ENCODE peak calls at places on chromosomes 2 and 18, in six cellular contexts. H is H9, T is endothelial cell of umbilical vein, J is heart left ventricle, Y is tibial nerve, Z is IMR-90. U is an unnamed sample.

GRCh38 chr2:238380785-238381184 is 45.9 kb upstream of the ASB1 start:
- DNase-seq in H (no peak), T (peak; percentile 8), J (no peak), Y (no peak), Z (peak; percentile 74), U (no peak)

GRCh38 chr2:176002684-176003225 is 688 bp upstream of the LNPK start:
- DNase-seq in H (no peak), T (no peak), J (peak; percentile 36), Y (no peak), Z (peak; percentile 27), U (no peak)

GRCh38 chr18:13539843-13540535 is 186.4 kb downstream of the FAM210A start:
- DNase-seq in H (no peak), T (peak; percentile 5), J (no peak), Y (no peak), Z (no peak), U (no peak)

GRCh38 chr2:231300020-231300721 is 95.3 kb upstream of the B3GNT7 start:
- DNase-seq in H (no peak), T (peak; percentile 87), J (no peak), Y (no peak), Z (no peak), U (no peak)

GRCh38 chr2:84971799-84972790 is 1.1 kb downstream of the KCMF1 start:
- DNase-seq in H (no peak), T (peak; percentile 48), J (peak; percentile 57), Y (no peak), Z (peak; percentile 42), U (peak; percentile 82)

GRCh38 chr2:173881466-173881865 is 83.7 kb downstream of the SP3 start:
- DNase-seq in H (no peak), T (peak; percentile 49), J (no peak), Y (no peak), Z (peak; percentile 7), U (no peak)

GRCh38 chr18:76212958-76213357 is 282.1 kb downstream of the ZNF516 start:
- DNase-seq in H (no peak), T (no peak), J (no peak), Y (no peak), Z (no peak), U (no peak)

GRCh38 chr18:69985239-69985638 is 37.6 kb upstream of the CD226 start:
- DNase-seq in H (peak; percentile 57), T (no peak), J (no peak), Y (no peak), Z (no peak), U (no peak)

GRCh38 chr2:38620282-38620977 is 17.7 kb upstream of the HNRNPLL start:
- DNase-seq in H (no peak), T (peak; percentile 74), J (no peak), Y (no peak), Z (peak; percentile 76), U (no peak)

GRCh38 chr2:8454797-8455196 is 227.1 kb upstream of the ID2 start:
- DNase-seq in H (no peak), T (no peak), J (no peak), Y (no peak), Z (no peak), U (no peak)

GRCh38 chr2:172101707-172102158 is 967 bp downstream of the DLX2 start:
- DNase-seq in H (no peak), T (no peak), J (no peak), Y (no peak), Z (no peak), U (no peak)

GRCh38 chr2:45904931-45905642 is 253.6 kb downstream of the PRKCE start:
- DNase-seq in H (no peak), T (no peak), J (no peak), Y (no peak), Z (no peak), U (no peak)

GRCh38 chr2:241774419-241775222 is 2.0 kb upstream of the GAL3ST2 start:
- DNase-seq in H (peak; percentile 28), T (no peak), J (no peak), Y (no peak), Z (peak; percentile 79), U (no peak)

GRCh38 chr2:180061085-180061484 is 54.0 kb upstream of the CWC22 start:
- DNase-seq in H (no peak), T (no peak), J (no peak), Y (no peak), Z (no peak), U (no peak)

GRCh38 chr2:43340066-43340465 is 113.7 kb upstream of the ZFP36L2 start:
- DNase-seq in H (no peak), T (peak; percentile 59), J (no peak), Y (no peak), Z (peak; percentile 78), U (no peak)

GRCh38 chr2:7427293-7428060 is 510.3 kb downstream of the RNF144A start:
- DNase-seq in H (peak; percentile 36), T (peak; percentile 54), J (no peak), Y (no peak), Z (peak; percentile 51), U (no peak)

GRCh38 chr2:26975656-26976055 is 5.2 kb downstream of the MAPRE3 start:
- DNase-seq in H (no peak), T (no peak), J (no peak), Y (no peak), Z (no peak), U (no peak)
- H3K4me1 ChIP-seq in H (peaks cover 7% of the 10 kb centered on the region), T (peaks cover 2% of the 10 kb centered on the region), J (peaks cover 17% of the 10 kb centered on the region), Y (no peaks in the 10 kb centered on the region), Z (peaks cover 7% of the 10 kb centered on the region), U (peaks cover 36% of the 10 kb centered on the region)

GRCh38 chr2:218891275-218892135 is 10.9 kb downstream of the WNT10A start:
- DNase-seq in H (no peak), T (no peak), J (no peak), Y (no peak), Z (no peak), U (no peak)
- H3K27me3 ChIP-seq in H (peaks cover 81% of the 10 kb centered on the region), T (peaks cover 76% of the 10 kb centered on the region), J (peaks cover 48% of the 10 kb centered on the region), Y (no peaks in the 10 kb centered on the region), Z (peaks cover 80% of the 10 kb centered on the region), U (peaks cover 35% of the 10 kb centered on the region)

DNA sequence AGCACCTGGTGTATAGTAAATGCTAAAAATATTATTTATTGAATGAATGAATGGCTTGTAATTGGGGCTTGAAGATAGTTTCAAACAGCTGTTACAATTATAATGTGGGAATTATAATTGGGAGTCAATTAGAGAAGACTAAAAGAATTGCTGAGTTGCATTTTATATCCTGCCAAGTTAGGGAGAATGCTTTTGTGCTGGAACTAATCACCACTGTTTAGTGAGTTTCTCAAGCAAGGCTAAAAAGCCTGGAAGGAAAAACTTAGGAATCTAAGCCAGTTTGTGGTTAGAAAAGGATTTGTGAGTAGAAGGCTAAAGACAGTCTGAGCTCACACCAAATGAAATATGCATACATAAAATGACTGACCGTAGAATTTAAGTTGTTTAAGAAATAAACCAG is 647.6 kb upstream of the FSHR start:
- DNase-seq in H (no peak), T (no peak), J (no peak), Y (no peak), Z (no peak), U (no peak)
- H3K4me1 ChIP-seq in H (no peaks in the 10 kb centered on the region), T (no peaks in the 10 kb centered on the region), J (no peaks in the 10 kb centered on the region), Y (no peaks in the 10 kb centered on the region), Z (no peaks in the 10 kb centered on the region), U (no peaks in the 10 kb centered on the region)

GRCh38 chr2:74009577-74009976 is 24.9 kb downstream of the TET3 start:
- DNase-seq in H (no peak), T (no peak), J (no peak), Y (no peak), Z (no peak), U (no peak)

GRCh38 chr2:74006424-74006823 is 21.7 kb downstream of the TET3 start:
- DNase-seq in H (peak; percentile 80), T (no peak), J (peak; percentile 57), Y (no peak), Z (no peak), U (no peak)

GRCh38 chr2:74008761-74009395 is 24.2 kb downstream of the TET3 start:
- DNase-seq in H (no peak), T (no peak), J (no peak), Y (no peak), Z (no peak), U (no peak)

GRCh38 chr2:74005786-74006185 is 21.1 kb downstream of the TET3 start:
- DNase-seq in H (no peak), T (no peak), J (no peak), Y (no peak), Z (no peak), U (no peak)

GRCh38 chr2:74007120-74007519 is 22.4 kb downstream of the TET3 start:
- DNase-seq in H (no peak), T (no peak), J (no peak), Y (no peak), Z (peak; percentile 32), U (no peak)
- H3K27me3 ChIP-seq in H (no peaks in the 10 kb centered on the region), T (no peaks in the 10 kb centered on the region), J (no peaks in the 10 kb centered on the region), Y (no peaks in the 10 kb centered on the region), Z (no peaks in the 10 kb centered on the region), U (no peaks in the 10 kb centered on the region)

GRCh38 chr2:224520064-224520463 is 65.1 kb downstream of the CUL3 start:
- DNase-seq in H (no peak), T (no peak), J (no peak), Y (no peak), Z (peak; percentile 92), U (no peak)
- H3K4me1 ChIP-seq in H (peaks cover 3% of the 10 kb centered on the region), T (peaks cover 2% of the 10 kb centered on the region), J (peaks cover 11% of the 10 kb centered on the region), Y (no peaks in the 10 kb centered on the region), Z (peaks cover 18% of the 10 kb centered on the region), U (peaks cover 68% of the 10 kb centered on the region)